ENCODE peak calls at places on chromosomes 11 and 22, in nine cellular contexts. G is cardiac muscle cell, M is ascending aorta, X is upper lobe of left lung, K is nephron progenitor cell, C is progenitor cell of endocrine pancreas, D is RWPE2, Q is ovary, J is WTC11. Z is an unnamed sample.

GRCh38 chr11:45805305-45806071 is 539 bp downstream of the SLC35C1 start:
- DNase-seq in X (no peak), G (peak; percentile 67), M (peak; percentile 74), D (no peak), C (no peak), K (peak; percentile 21), J (peak; percentile 28), Q (peak; percentile 59), Z (peak; percentile 42)

GRCh38 chr11:63813563-63814382 is 517 bp downstream of the SPINDOC start:
- DNase-seq in J (peak; percentile 54), Q (peak; percentile 69), D (no peak), C (peak; percentile 28), X (peak; percentile 87), G (peak; percentile 62), M (peak; percentile 70), K (peak; percentile 62), Z (no peak)

GRCh38 chr22:34111210-34111824 is 191.0 kb upstream of the LARGE1 start:
- DNase-seq in C (peak; percentile 23), K (peak; percentile 46), Q (peak; percentile 36), D (no peak), X (no peak), G (peak; percentile 10), J (peak; percentile 49), M (no peak), Z (no peak)

GRCh38 chr11:2580061-2580421 is 119.8 kb downstream of the KCNQ1OT1 start:
- DNase-seq in C (no peak), J (peak; percentile 8), Q (peak; percentile 35), G (no peak), D (peak; percentile 27), M (peak; percentile 50), X (peak; percentile 45), K (no peak), Z (peak; percentile 46)

GRCh38 chr22:28978158-28978557 is 83.5 kb downstream of the C22orf31 start:
- DNase-seq in Q (no peak), G (peak; percentile 38), J (no peak), X (no peak), D (no peak), K (no peak), M (peak; percentile 66), C (no peak), Z (no peak)

GRCh38 chr11:9802291-9802861 is 138.5 kb downstream of the SWAP70 start:
- DNase-seq in X (no peak), M (no peak), K (no peak), D (no peak), G (peak; percentile 74), Q (no peak), C (no peak), J (no peak), Z (no peak)

GRCh38 chr11:72393303-72393702 is 41.0 kb downstream of the CLPB start:
- DNase-seq in X (no peak), K (no peak), J (no peak), G (no peak), C (no peak), M (no peak), D (no peak), Q (no peak), Z (no peak)

GRCh38 chr11:32029721-32030120 is 61.2 kb upstream of the RCN1 start:
- DNase-seq in D (no peak), K (no peak), X (no peak), J (no peak), Q (no peak), M (no peak), G (peak; percentile 51), C (no peak), Z (no peak)

GRCh38 chr22:30694171-30694637 is 470 bp upstream of the OSBP2 start:
- DNase-seq in G (peak; percentile 14), K (peak; percentile 63), C (peak; percentile 57), X (peak; percentile 87), M (peak; percentile 67), D (peak; percentile 69), J (peak; percentile 66), Q (peak; percentile 66), Z (peak; percentile 60)

GRCh38 chr11:1640076-1640946 is 10.7 kb downstream of the KRTAP5-5 start:
- DNase-seq in C (peak; percentile 48), M (peak; percentile 34), X (peak; percentile 83), J (peak; percentile 74), D (no peak), K (peak; percentile 74), Q (no peak), G (peak; percentile 36), Z (no peak)

GRCh38 chr11:127350476-127350875 is 349.9 kb upstream of the KIRREL3 start:
- DNase-seq in C (no peak), K (no peak), G (no peak), J (no peak), D (no peak), Q (no peak), X (no peak), M (no peak), Z (no peak)

GRCh38 chr22:35782504-35782903 is 64.8 kb downstream of the APOL5 start:
- DNase-seq in C (no peak), G (no peak), X (no peak), Q (no peak), J (no peak), K (no peak), D (no peak), M (no peak), Z (no peak)

GRCh38 chr11:35968386-35969088 is 24.7 kb downstream of the LDLRAD3 start:
- DNase-seq in K (no peak), X (no peak), J (no peak), M (no peak), Q (no peak), C (no peak), G (no peak), D (no peak), Z (no peak)

GRCh38 chr11:38640854-38641253 is 2042.8 kb upstream of the RAG2 start:
- DNase-seq in M (no peak), K (no peak), Q (no peak), D (no peak), X (no peak), G (no peak), C (no peak), J (no peak), Z (no peak)

GRCh38 chr11:13876423-13876822 is 86.1 kb upstream of the SPON1 start:
- DNase-seq in M (no peak), J (no peak), C (no peak), K (no peak), Q (no peak), D (no peak), G (no peak), X (no peak), Z (no peak)

GRCh38 chr11:7869467-7869866 is 61.6 kb downstream of the OR10A6 start:
- DNase-seq in M (no peak), Q (no peak), K (no peak), J (no peak), D (no peak), G (peak; percentile 12), C (no peak), X (no peak), Z (no peak)

GRCh38 chr11:17406082-17406817 is 17.8 kb upstream of the KCNJ11 start:
- DNase-seq in J (no peak), K (no peak), D (no peak), Q (no peak), G (no peak), X (no peak), C (no peak), M (no peak), Z (no peak)

GRCh38 chr11:17407575-17407974 is 19.1 kb upstream of the KCNJ11 start:
- DNase-seq in G (no peak), K (no peak), M (no peak), Q (no peak), D (no peak), J (no peak), X (no peak), C (no peak), Z (no peak)

GRCh38 chr11:17403977-17404759 is 15.7 kb upstream of the KCNJ11 start:
- DNase-seq in Q (no peak), C (no peak), X (no peak), D (no peak), G (peak; percentile 21), M (no peak), K (no peak), J (no peak), Z (no peak)

GRCh38 chr11:17406818-17407149 is 18.3 kb upstream of the KCNJ11 start:
- DNase-seq in Q (no peak), D (no peak), C (no peak), J (no peak), G (no peak), K (no peak), X (peak; percentile 67), M (no peak), Z (no peak)

GRCh38 chr11:17405232-17406005 is 17.0 kb upstream of the KCNJ11 start:
- DNase-seq in M (peak; percentile 83), K (peak; percentile 37), Q (peak; percentile 56), X (peak; percentile 77), D (no peak), J (peak; percentile 46), C (no peak), G (peak; percentile 64), Z (peak; percentile 81)
- TF ChIP-seq CTCF in M (peak; percentile 43), K (peak; percentile 20), Q (no peak), X (peak; percentile 31), D (no peak), J (no peak), C (no peak), G (peak; percentile 33), Z (no peak)

GRCh38 chr22:24178502-24179440 is 2.5 kb upstream of the SUSD2 start:
- DNase-seq in D (no peak), C (no peak), M (no peak), G (no peak), Q (no peak), K (peak; percentile 43), J (peak; percentile 58), X (peak; percentile 53), Z (no peak)
- TF ChIP-seq CTCF in D (peak; percentile 37), C (peak; percentile 37), M (peak; percentile 10), G (peak; percentile 42), Q (no peak), K (peak; percentile 36), J (peak; percentile 19), X (no peak), Z (peak; percentile 13)

GRCh38 chr11:64918056-64918455 is 1.0 kb upstream of the ATG2A start:
- DNase-seq in Q (no peak), D (no peak), K (no peak), J (no peak), M (peak; percentile 65), X (no peak), C (no peak), G (peak; percentile 72), Z (no peak)
- TF ChIP-seq CTCF in Q (no peak), D (peak; percentile 37), K (no peak), J (no peak), M (peak; percentile 24), X (peak; percentile 9), C (peak; percentile 35), G (peak; percentile 39), Z (no peak)

DNA sequence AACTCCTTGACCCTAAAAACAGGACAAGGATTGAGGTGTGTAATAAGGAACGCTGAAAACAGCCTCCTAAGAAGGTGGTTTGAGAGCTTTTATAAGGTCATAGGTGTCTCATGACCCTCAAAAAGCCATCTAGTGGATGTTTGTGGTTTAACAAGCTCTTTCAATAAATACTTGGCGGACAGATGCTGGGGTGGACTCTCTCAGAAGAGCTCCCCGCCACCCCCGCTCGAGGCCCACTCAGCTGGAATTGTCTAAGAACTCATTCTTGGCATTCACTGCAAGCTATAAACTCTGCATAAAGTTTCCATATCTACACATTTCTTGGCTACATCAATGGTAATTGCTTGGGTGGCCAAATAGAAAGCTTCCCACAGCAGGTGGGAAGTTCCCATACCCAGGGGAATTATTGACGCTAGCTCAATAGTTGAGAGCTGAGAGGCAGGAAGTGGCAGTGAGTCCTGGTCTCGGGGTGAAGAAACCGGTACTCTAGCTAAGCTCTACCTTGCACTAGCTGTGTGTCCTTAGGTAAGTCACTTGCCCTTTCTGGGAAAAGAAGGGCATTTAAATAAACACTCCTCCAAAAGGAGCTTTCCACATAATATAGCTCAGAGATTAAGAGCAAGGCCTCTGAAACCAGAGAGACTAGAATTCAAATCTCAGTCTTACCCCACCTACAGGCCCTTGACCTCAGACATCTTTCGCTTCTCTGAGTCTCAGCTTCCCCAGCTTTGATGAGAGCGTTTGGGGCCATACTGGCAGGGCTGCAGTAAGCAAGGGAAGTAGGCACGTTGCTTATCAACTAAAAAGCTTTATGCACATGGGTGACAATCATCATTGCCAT is 6.4 kb downstream of the MS4A15 start:
- DNase-seq in G (no peak), K (no peak), D (no peak), X (no peak), C (no peak), M (no peak), Q (no peak), J (no peak), Z (no peak)
- TF ChIP-seq CTCF in G (peak; percentile 34), K (peak; percentile 50), D (peak; percentile 33), X (peak; percentile 24), C (peak; percentile 60), M (no peak), Q (no peak), J (peak; percentile 54), Z (no peak)